ENCODE peak calls at places on chromosomes 3 and 15, in five cellular contexts. P is HuH-7.5, B is GM04504, A is WTC11, X is lower lobe of right lung. Y is an unnamed sample.

GRCh38 chr15:25871403-25871802 is 8.3 kb upstream of the ATP10A start:
- DNase-seq in P (no peak), B (no peak), A (no peak), X (no peak), Y (no peak)

GRCh38 chr3:126743350-126743749 is 39.3 kb downstream of the CHCHD6 start:
- DNase-seq in P (no peak), B (no peak), A (no peak), X (no peak), Y (no peak)

GRCh38 chr15:80367661-80368060 is 36.5 kb upstream of the ARNT2 start:
- DNase-seq in P (no peak), B (no peak), A (no peak), X (no peak), Y (no peak)

GRCh38 chr3:21174461-21174860 is 576.5 kb downstream of the ZNF385D start:
- DNase-seq in P (no peak), B (peak; percentile 35), A (no peak), X (no peak), Y (no peak)

GRCh38 chr3:12025584-12025983 is 21.4 kb downstream of the SYN2 start:
- DNase-seq in P (no peak), B (no peak), A (no peak), X (no peak), Y (no peak)

GRCh38 chr3:115120597-115120996 is 26.5 kb downstream of the ZBTB20 start:
- DNase-seq in P (no peak), B (no peak), A (no peak), X (no peak), Y (no peak)

GRCh38 chr3:130839815-130840214 is 54.1 kb upstream of the ATP2C1 start:
- DNase-seq in P (no peak), B (no peak), A (peak; percentile 68), X (no peak), Y (no peak)

GRCh38 chr3:156106721-156107373 is 13.5 kb upstream of the KCNAB1 start:
- DNase-seq in P (no peak), B (no peak), A (peak; percentile 17), X (no peak), Y (no peak)

GRCh38 chr3:65855370-65856100 is 183.2 kb downstream of the MAGI1 start:
- DNase-seq in P (no peak), B (no peak), A (no peak), X (no peak), Y (peak; percentile 54)

GRCh38 chr15:33988384-33988783 is 20.1 kb downstream of the CHRM5 start:
- DNase-seq in P (peak; percentile 15), B (no peak), A (no peak), X (no peak), Y (peak; percentile 41)

GRCh38 chr3:38325256-38325655 is 21.3 kb upstream of the XYLB start:
- DNase-seq in P (no peak), B (no peak), A (no peak), X (no peak), Y (no peak)

GRCh38 chr3:142732066-142732465 is 8.2 kb downstream of the TRPC1 start:
- DNase-seq in P (no peak), B (no peak), A (no peak), X (no peak), Y (no peak)

GRCh38 chr15:65086680-65087111 is 10.2 kb downstream of the KBTBD13 start:
- DNase-seq in P (no peak), B (no peak), A (no peak), X (peak; percentile 29), Y (no peak)

GRCh38 chr3:112647122-112647521 is 6.2 kb upstream of the CCDC80 start:
- DNase-seq in P (peak; percentile 28), B (peak; percentile 63), A (no peak), X (no peak), Y (peak; percentile 29)

GRCh38 chr3:4825572-4826236 is 153.5 kb upstream of the BHLHE40 start:
- DNase-seq in P (no peak), B (no peak), A (no peak), X (peak; percentile 80), Y (peak; percentile 17)

GRCh38 chr3:128074851-128075515 is 22.7 kb downstream of the SEC61A1 start:
- DNase-seq in P (no peak), B (no peak), A (no peak), X (no peak), Y (no peak)

GRCh38 chr15:40340038-40340739 is 550 bp downstream of the CCDC9B start:
- DNase-seq in P (no peak), B (peak; percentile 82), A (no peak), X (peak; percentile 70), Y (no peak)

GRCh38 chr15:57213783-57214366 is 162.4 kb upstream of the CGNL1 start:
- DNase-seq in P (no peak), B (no peak), A (no peak), X (no peak), Y (peak; percentile 41)